ENCODE peak calls at places on chromosomes 6 and 20, in six cellular contexts. W is NCI-H345; A is effector memory CD4-positive, alpha-beta T cell; V is Right ventricle myocardium superior; R is occipital lobe; F is lung microvascular endothelial cell. C is an unnamed sample.

GRCh38 chr6:81753709-81754678 is 1.5 kb upstream of the TENT5A start:
- DNase-seq in W (peak), A (peak), V (peak), R (peak), F (peak), C (peak)

GRCh38 chr6:22888147-22888831 is 318.9 kb downstream of the HDGFL1 start:
- DNase-seq in W (peak), A (no peak), V (no peak), R (no peak), F (peak), C (no peak)

GRCh38 chr20:62660768-62661167 is 18.5 kb downstream of the SLCO4A1 start:
- DNase-seq in W (no peak), A (no peak), V (no peak), R (no peak), F (no peak), C (no peak)

GRCh38 chr20:54061106-54061881 is 9.1 kb downstream of the BCAS1 start:
- DNase-seq in W (no peak), A (no peak), V (no peak), R (no peak), F (no peak), C (no peak)

GRCh38 chr20:8860011-8860495 is 208.8 kb upstream of the PLCB4 start:
- DNase-seq in W (no peak), A (no peak), V (no peak), R (no peak), F (no peak), C (no peak)

GRCh38 chr6:27250955-27251671 is 3.6 kb downstream of the PRSS16 start:
- DNase-seq in W (peak), A (peak), V (peak), R (peak), F (no peak), C (peak)

GRCh38 chr20:29419378-29419777 is 1838.1 kb upstream of the DEFB115 start:
- DNase-seq in W (no peak), A (no peak), V (no peak), R (no peak), F (no peak), C (no peak)

GRCh38 chr6:119844385-119844784 is 494.8 kb upstream of the MAN1A1 start:
- DNase-seq in W (no peak), A (no peak), V (no peak), R (no peak), F (no peak), C (no peak)

GRCh38 chr6:88545991-88546390 is 379.8 kb upstream of the CNR1 start:
- DNase-seq in W (no peak), A (no peak), V (no peak), R (no peak), F (no peak), C (no peak)

GRCh38 chr6:100913400-100914276 is 32.5 kb upstream of the ASCC3 start:
- DNase-seq in W (no peak), A (no peak), V (no peak), R (no peak), F (no peak), C (no peak)

GRCh38 chr6:87487555-87487954 is 14.8 kb downstream of the SLC35A1 start:
- DNase-seq in W (no peak), A (no peak), V (no peak), R (no peak), F (no peak), C (no peak)

GRCh38 chr6:149403534-149403933 is 3.5 kb downstream of the SUMO4 start:
- DNase-seq in W (no peak), A (no peak), V (no peak), R (no peak), F (no peak), C (no peak)

GRCh38 chr6:31898200-31899011 is 908 bp upstream of the EHMT2 start:
- DNase-seq in W (peak), A (peak), V (no peak), R (no peak), F (no peak), C (peak)

GRCh38 chr20:3658708-3659491 is 4.3 kb downstream of the GFRA4 start:
- DNase-seq in W (no peak), A (no peak), V (no peak), R (no peak), F (no peak), C (no peak)

GRCh38 chr6:13827038-13827437 is 12.7 kb upstream of the MCUR1 start:
- DNase-seq in W (no peak), A (no peak), V (no peak), R (no peak), F (no peak), C (no peak)

GRCh38 chr6:159279790-159280277 is 110.6 kb downstream of the FNDC1 start:
- DNase-seq in W (no peak), A (no peak), V (no peak), R (no peak), F (peak), C (no peak)

GRCh38 chr20:44019638-44020335 is 105.1 kb downstream of the TOX2 start:
- DNase-seq in W (no peak), A (peak), V (no peak), R (no peak), F (peak), C (no peak)

GRCh38 chr6:47097092-47097945 is 55.2 kb upstream of the ADGRF1 start:
- DNase-seq in W (peak), A (no peak), V (no peak), R (peak), F (peak), C (peak)

GRCh38 chr20:57912227-57912582 is 202.4 kb upstream of the PMEPA1 start:
- DNase-seq in W (no peak), A (no peak), V (no peak), R (no peak), F (no peak), C (no peak)

GRCh38 chr6:1065986-1066385 is 245.9 kb upstream of the FOXQ1 start:
- DNase-seq in W (no peak), A (no peak), V (no peak), R (no peak), F (no peak), C (no peak)

GRCh38 chr6:108914235-108915022 is 66.2 kb downstream of the ARMC2 start:
- DNase-seq in W (no peak), A (peak), V (no peak), R (no peak), F (no peak), C (peak)

GRCh38 chr6:149978610-149979009 is 14.9 kb downstream of the ULBP1 start:
- DNase-seq in W (no peak), A (no peak), V (no peak), R (no peak), F (no peak), C (no peak)

GRCh38 chr20:57835462-57836455 is 125.9 kb upstream of the PMEPA1 start:
- DNase-seq in W (no peak), A (no peak), V (no peak), R (no peak), F (no peak), C (peak)

GRCh38 chr6:164151161-164151728 is 736.7 kb downstream of the QKI start:
- DNase-seq in W (peak), A (no peak), V (peak), R (peak), F (no peak), C (no peak)

GRCh38 chr6:147506704-147507114 is 1.8 kb upstream of the SAMD5 start:
- DNase-seq in W (peak), A (no peak), V (peak), R (peak), F (peak), C (peak)

GRCh38 chr20:62426678-62427077 is 661 bp downstream of the RBBP8NL start:
- DNase-seq in W (peak), A (no peak), V (no peak), R (no peak), F (no peak), C (peak)

GRCh38 chr20:18416478-18416877 is 50.4 kb downstream of the DZANK1 start:
- DNase-seq in W (no peak), A (no peak), V (no peak), R (no peak), F (no peak), C (no peak)

GRCh38 chr6:51200676-51201075 is 382.0 kb downstream of the TFAP2B start:
- DNase-seq in W (no peak), A (no peak), V (no peak), R (no peak), F (no peak), C (no peak)